ENCODE peak calls at places on chromosomes 6 and 20, in five cellular contexts. K is adrenal gland, S is stomach, U is AG10803, G is cardiac fibroblast. M is an unnamed sample.
A peak's percentile ranks its signal among the peaks of the same experiment; 100 is the strongest.

GRCh38 chr6:56649782-56650181 is 7.1 kb upstream of the DST start:
- DNase-seq in G (peak; percentile 77), K (no peak), U (no peak), S (no peak), M (no peak)

GRCh38 chr20:7291319-7291943 is 523.9 kb downstream of the BMP2 start:
- DNase-seq in S (no peak), K (no peak), G (no peak), U (no peak), M (no peak)

GRCh38 chr6:38110407-38111025 is 291.0 kb downstream of the ZFAND3 start:
- DNase-seq in K (no peak), G (no peak), U (peak; percentile 16), S (no peak), M (no peak)

GRCh38 chr6:139019722-139020121 is 8.8 kb upstream of the ABRACL start:
- DNase-seq in U (no peak), K (no peak), S (no peak), G (no peak), M (no peak)

GRCh38 chr20:37396520-37397075 is 50.7 kb downstream of the SRC start:
- DNase-seq in S (no peak), G (no peak), U (no peak), K (no peak), M (no peak)

GRCh38 chr20:13260620-13261279 is 39.7 kb downstream of the ISM1 start:
- DNase-seq in G (no peak), S (no peak), U (peak; percentile 13), K (no peak), M (no peak)

GRCh38 chr20:8534368-8534767 is 402.3 kb downstream of the PLCB1 start:
- DNase-seq in U (no peak), S (no peak), K (no peak), G (no peak), M (no peak)

GRCh38 chr20:36107881-36108280 is 46.7 kb upstream of the EPB41L1 start:
- DNase-seq in G (no peak), S (no peak), K (no peak), U (no peak), M (no peak)

GRCh38 chr20:3901028-3901746 is 12.0 kb downstream of the PANK2 start:
- DNase-seq in G (no peak), K (no peak), U (no peak), S (no peak), M (no peak)

GRCh38 chr20:64261138-64261537 is 5.6 kb downstream of the PCMTD2 start:
- DNase-seq in U (peak; percentile 85), K (no peak), G (peak; percentile 13), S (no peak), M (no peak)

GRCh38 chr6:163414367-163415175 is at the start of gene QKI:
- DNase-seq in G (peak; percentile 73), U (peak; percentile 81), S (peak; percentile 84), K (peak; percentile 89), M (peak; percentile 80)

GRCh38 chr6:3913077-3913957 is 64.1 kb downstream of the FAM50B start:
- DNase-seq in S (peak; percentile 77), K (peak; percentile 25), G (peak; percentile 99), U (peak; percentile 98), M (no peak)

GRCh38 chr6:144055121-144055931 is 40.0 kb downstream of the SF3B5 start:
- DNase-seq in K (no peak), U (peak; percentile 6), G (no peak), S (no peak), M (peak; percentile 53)

GRCh38 chr20:51447097-51447764 is 95.3 kb downstream of the NFATC2 start:
- DNase-seq in U (peak; percentile 95), G (peak; percentile 97), K (no peak), S (no peak), M (no peak)

GRCh38 chr6:106145741-106146227 is 59.6 kb downstream of the PRDM1 start:
- DNase-seq in K (no peak), G (peak; percentile 32), S (peak; percentile 20), U (no peak), M (no peak)

GRCh38 chr20:60057866-60058807 is 99.9 kb downstream of the CDH26 start:
- DNase-seq in U (peak; percentile 9), G (peak; percentile 54), S (no peak), K (no peak), M (no peak)

GRCh38 chr6:151539506-151540268 is 45.9 kb downstream of the CCDC170 start:
- DNase-seq in U (no peak), K (no peak), G (no peak), S (no peak), M (no peak)

GRCh38 chr6:46642928-46643751 is 9.5 kb downstream of the CYP39A1 start:
- DNase-seq in S (no peak), K (no peak), U (no peak), G (no peak), M (no peak)

GRCh38 chr6:149750136-149750609 is 632 bp downstream of the PCMT1 start:
- DNase-seq in U (peak; percentile 48), K (peak; percentile 61), S (peak; percentile 30), G (peak; percentile 47), M (peak; percentile 70)

GRCh38 chr6:55957961-55958422 is 82.6 kb upstream of the BMP5 start:
- DNase-seq in U (peak; percentile 47), S (no peak), G (no peak), K (no peak), M (no peak)

GRCh38 chr6:157832250-157832967 is 9.4 kb downstream of the SNX9 start:
- DNase-seq in G (peak; percentile 56), S (no peak), U (peak; percentile 33), K (peak; percentile 7), M (no peak)
- TF ChIP-seq CTCF in G (no peak), S (no peak), U (no peak), K (no peak), M (no peak)

GRCh38 chr6:170166511-170167122 is 124.3 kb downstream of the DLL1 start:
- DNase-seq in S (peak; percentile 85), K (no peak), G (no peak), U (no peak), M (no peak)

GRCh38 chr6:170164271-170164900 is 126.5 kb downstream of the DLL1 start:
- DNase-seq in S (no peak), U (no peak), G (no peak), K (no peak), M (no peak)

GRCh38 chr6:170165501-170166117 is 125.3 kb downstream of the DLL1 start:
- DNase-seq in G (no peak), K (no peak), S (no peak), U (no peak), M (no peak)

GRCh38 chr6:170163405-170164170 is 127.3 kb downstream of the DLL1 start:
- DNase-seq in U (no peak), G (no peak), S (no peak), K (no peak), M (no peak)

DNA sequence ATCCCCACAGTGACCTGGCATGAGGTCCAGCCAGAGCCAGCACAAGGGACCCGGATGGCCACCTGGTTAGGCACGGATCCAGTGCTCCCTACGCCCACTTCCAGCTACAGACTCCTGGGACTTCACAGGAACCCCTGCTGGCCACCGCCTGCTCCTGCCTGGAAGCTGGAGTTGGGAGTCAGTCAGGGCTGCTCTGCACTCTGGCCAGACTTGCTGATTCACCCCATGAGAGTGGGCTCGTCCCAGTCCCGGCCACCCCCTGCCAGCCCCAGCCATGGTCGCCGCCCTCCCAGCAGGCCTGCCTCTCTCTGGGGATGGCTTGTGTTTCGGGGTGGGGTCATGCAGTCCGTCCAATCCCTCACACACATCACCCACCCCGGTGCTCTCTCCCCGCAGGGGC is 125.8 kb downstream of the DLL1 start:
- DNase-seq in G (no peak), U (no peak), K (no peak), S (no peak), M (no peak)
- TF ChIP-seq CTCF in G (no peak), U (no peak), K (no peak), S (no peak), M (no peak)

GRCh38 chr6:135938588-135939215 is 87.2 kb downstream of the PDE7B start:
- DNase-seq in K (no peak), S (no peak), U (peak; percentile 64), G (peak; percentile 85), M (no peak)
- TF ChIP-seq CTCF in K (peak; percentile 16), S (no peak), U (peak; percentile 63), G (peak; percentile 47), M (no peak)

GRCh38 chr20:61948586-61949362 is 116.9 kb downstream of the TAF4 start:
- DNase-seq in S (no peak), G (no peak), K (no peak), U (no peak), M (no peak)
- TF ChIP-seq CTCF in S (no peak), G (no peak), K (no peak), U (no peak), M (no peak)

DNA sequence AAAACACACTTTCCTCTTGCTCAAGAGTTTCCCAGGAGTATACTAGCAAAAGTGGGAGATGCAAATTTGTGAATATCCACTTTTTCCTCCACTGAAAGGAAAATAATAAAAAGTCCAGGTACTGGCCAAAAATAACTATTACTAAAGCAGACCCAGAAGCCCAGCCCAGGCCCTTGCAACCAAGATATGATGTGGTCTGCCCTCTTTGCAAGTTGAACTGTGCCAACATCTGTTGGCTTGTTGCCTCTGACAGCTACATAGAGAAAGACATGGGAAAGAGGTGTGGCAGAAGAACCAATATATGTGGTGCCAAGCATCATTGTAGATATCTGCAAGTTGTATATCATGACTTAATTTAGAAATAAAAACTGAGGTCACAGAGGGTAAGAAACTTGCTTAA is 78.4 kb upstream of the JAG1 start:
- DNase-seq in K (no peak), S (no peak), G (no peak), U (no peak), M (no peak)
- TF ChIP-seq CTCF in K (no peak), S (no peak), G (no peak), U (no peak), M (no peak)

GRCh38 chr20:43658723-43659419 is 8.0 kb upstream of the MYBL2 start:
- DNase-seq in K (no peak), S (no peak), U (no peak), G (no peak), M (no peak)

GRCh38 chr20:43655937-43656336 is 11.0 kb upstream of the MYBL2 start:
- DNase-seq in K (no peak), U (no peak), G (no peak), S (no peak), M (no peak)

GRCh38 chr20:43662943-43663655 is 3.8 kb upstream of the MYBL2 start:
- DNase-seq in U (peak; percentile 18), K (no peak), S (no peak), G (peak; percentile 11), M (no peak)

GRCh38 chr20:43653966-43654365 is 12.9 kb upstream of the MYBL2 start:
- DNase-seq in S (no peak), K (no peak), U (no peak), G (no peak), M (no peak)

DNA sequence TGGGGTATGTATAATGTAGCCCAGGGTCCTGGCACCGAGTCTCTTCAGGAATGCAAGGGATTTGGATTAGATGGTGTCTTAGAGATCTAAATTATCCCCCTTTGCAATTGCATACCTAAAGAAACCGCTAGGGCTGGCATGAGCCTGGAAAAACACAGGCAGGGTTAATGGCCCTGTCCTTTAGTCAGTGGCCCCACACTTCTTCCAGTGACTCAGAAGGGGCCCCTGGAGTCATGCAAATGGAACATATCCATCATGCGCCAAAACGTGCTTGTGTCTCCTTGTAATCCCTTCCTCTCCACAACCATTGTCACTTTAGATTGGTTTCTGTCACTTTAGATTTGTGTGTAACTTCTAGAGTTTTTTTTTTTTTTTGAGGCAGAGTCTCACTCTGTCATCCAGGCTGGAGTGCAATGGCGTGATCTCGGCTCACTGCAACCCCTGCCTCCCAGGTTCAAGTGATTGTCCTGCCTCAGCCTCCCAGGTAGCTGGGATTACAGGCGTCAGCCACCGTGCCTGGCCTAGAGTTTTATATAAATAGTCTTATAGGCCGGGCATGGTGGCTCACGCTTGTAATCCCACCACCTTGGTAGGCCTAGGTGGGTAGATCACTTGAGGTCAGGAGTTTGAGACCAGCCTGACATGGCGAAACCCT is 8.7 kb upstream of the MYBL2 start:
- DNase-seq in K (no peak), S (no peak), G (peak; percentile 6), U (peak; percentile 12), M (no peak)
- TF ChIP-seq CTCF in K (no peak), S (peak; percentile 4), G (no peak), U (no peak), M (no peak)

GRCh38 chr6:25013249-25013648 is 77.5 kb upstream of the RIPOR2 start:
- DNase-seq in G (no peak), K (no peak), U (no peak), S (no peak), M (no peak)
- TF ChIP-seq CTCF in G (peak; percentile 21), K (no peak), U (peak; percentile 30), S (no peak), M (peak; percentile 19)